ENCODE peak calls at places on chromosomes 5 and 9, in four cellular contexts. N is H9, Y is H1, M is trophoblast cell. T is an unnamed sample. For H3K4me1, H3K79me2 and H3K79me1, the result is how much of the 10 kb centered on the place peaks cover.

GRCh38 chr9:114925672-114926071 is 4.7 kb downstream of the TNFSF8 start:
- DNase-seq in M (peak), Y (no peak), N (peak), T (peak)

GRCh38 chr5:90967443-90967842 is 408.8 kb downstream of the ADGRV1 start:
- DNase-seq in Y (no peak), N (no peak), M (no peak), T (no peak)

GRCh38 chr9:27870404-27870803 is 297.1 kb upstream of the C9orf72 start:
- DNase-seq in M (peak), N (no peak), Y (no peak), T (no peak)

GRCh38 chr5:16808936-16809815 is 126.9 kb downstream of the MYO10 start:
- DNase-seq in Y (no peak), N (no peak), M (peak), T (no peak)

GRCh38 chr5:5220896-5221295 is 80.8 kb downstream of the ADAMTS16 start:
- DNase-seq in Y (no peak), N (no peak), M (no peak), T (no peak)

GRCh38 chr5:120152472-120152871 is 311.6 kb upstream of the PRR16 start:
- DNase-seq in N (no peak), Y (no peak), M (peak), T (no peak)

GRCh38 chr9:136339173-136339957 is 12.0 kb downstream of the GPSM1 start:
- DNase-seq in N (peak), Y (peak), M (peak), T (peak)

GRCh38 chr9:128026255-128027165 is 40.6 kb downstream of the NAIF1 start:
- DNase-seq in M (no peak), Y (no peak), N (no peak), T (peak)

GRCh38 chr5:59565551-59565950 is 328.0 kb downstream of the PDE4D start:
- DNase-seq in Y (no peak), N (no peak), M (no peak), T (no peak)

GRCh38 chr9:70574222-70574837 is 159.9 kb upstream of the KLF9 start:
- DNase-seq in M (no peak), Y (no peak), N (no peak), T (peak)

GRCh38 chr9:114259800-114260523 is 62.9 kb upstream of the ORM1 start:
- DNase-seq in M (no peak), N (no peak), Y (no peak), T (no peak)

GRCh38 chr9:92600075-92600741 is 64.4 kb upstream of the ECM2 start:
- DNase-seq in M (no peak), N (no peak), Y (no peak), T (no peak)

GRCh38 chr5:148816357-148816756 is 10.1 kb upstream of the ADRB2 start:
- DNase-seq in M (no peak), Y (no peak), N (no peak), T (no peak)
- H3K4me1 ChIP-seq in M (under half), Y (under half), N (under half), T (under half)

GRCh38 chr5:55507574-55507973 is 27.2 kb downstream of the PLPP1 start:
- DNase-seq in M (no peak), N (no peak), Y (no peak), T (no peak)

GRCh38 chr5:55498466-55498865 is 36.3 kb downstream of the PLPP1 start:
- DNase-seq in M (no peak), Y (no peak), N (no peak), T (no peak)

GRCh38 chr5:55497712-55498111 is 37.1 kb downstream of the PLPP1 start:
- DNase-seq in Y (no peak), N (no peak), M (no peak), T (peak)

DNA sequence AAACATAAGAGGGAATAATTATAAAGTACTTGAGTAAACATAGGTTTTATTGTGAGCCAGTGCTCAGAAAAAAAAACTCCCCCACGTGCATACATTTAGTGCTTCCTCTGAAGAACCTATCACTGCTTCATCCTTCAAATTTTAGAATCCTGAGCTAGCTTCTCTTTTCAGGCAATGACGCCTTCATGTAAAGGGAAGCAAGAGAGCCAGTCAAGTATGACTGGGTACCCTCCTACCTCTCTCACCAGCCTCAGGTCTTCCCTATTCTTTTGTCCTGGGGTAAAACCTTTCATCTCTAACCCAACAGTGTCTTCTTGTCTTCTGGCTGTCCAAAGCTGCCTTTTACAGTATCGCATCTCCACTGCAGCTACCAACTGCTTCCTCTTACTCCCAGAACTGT is 32.0 kb downstream of the PLPP1 start:
- DNase-seq in N (no peak), Y (no peak), M (no peak), T (no peak)
- H3K79me2 ChIP-seq in N (under half), Y (half or more), M (under half), T (under half)

GRCh38 chr9:37921546-37922300 is 17.8 kb upstream of the SLC25A51 start:
- DNase-seq in Y (no peak), N (no peak), M (peak), T (no peak)

GRCh38 chr9:37920471-37921167 is 16.7 kb upstream of the SLC25A51 start:
- DNase-seq in Y (no peak), N (peak), M (no peak), T (peak)

GRCh38 chr9:37922391-37923120 is 18.6 kb upstream of the SLC25A51 start:
- DNase-seq in N (no peak), Y (no peak), M (no peak), T (no peak)

GRCh38 chr9:37919956-37920335 is 16.0 kb upstream of the SLC25A51 start:
- DNase-seq in Y (no peak), M (no peak), N (no peak), T (no peak)

GRCh38 chr9:37921168-37921510 is 17.2 kb upstream of the SLC25A51 start:
- DNase-seq in Y (no peak), M (no peak), N (no peak), T (no peak)
- H3K79me1 ChIP-seq in Y (under half), M (under half), N (under half), T (under half)

GRCh38 chr9:113233146-113233545 is 11.8 kb downstream of the SLC31A1 start:
- DNase-seq in Y (no peak), N (no peak), M (peak), T (no peak)
- H3K4me1 ChIP-seq in Y (under half), N (under half), M (under half), T (under half)

GRCh38 chr5:80248378-80248777 is 7.5 kb downstream of the SERINC5 start:
- DNase-seq in Y (no peak), N (no peak), M (no peak), T (no peak)
- H3K79me2 ChIP-seq in Y (half or more), N (under half), M (under half), T (half or more)

GRCh38 chr5:14696851-14697250 is 32.3 kb downstream of the OTULIN start:
- DNase-seq in N (no peak), M (no peak), Y (no peak), T (no peak)

GRCh38 chr5:14700478-14701436 is 36.2 kb downstream of the OTULIN start:
- DNase-seq in Y (no peak), N (no peak), M (no peak), T (no peak)

GRCh38 chr5:14699807-14700400 is 35.4 kb downstream of the OTULIN start:
- DNase-seq in N (no peak), Y (no peak), M (peak), T (no peak)

GRCh38 chr5:14699159-14699558 is 34.6 kb downstream of the OTULIN start:
- DNase-seq in Y (no peak), M (no peak), N (no peak), T (no peak)

DNA sequence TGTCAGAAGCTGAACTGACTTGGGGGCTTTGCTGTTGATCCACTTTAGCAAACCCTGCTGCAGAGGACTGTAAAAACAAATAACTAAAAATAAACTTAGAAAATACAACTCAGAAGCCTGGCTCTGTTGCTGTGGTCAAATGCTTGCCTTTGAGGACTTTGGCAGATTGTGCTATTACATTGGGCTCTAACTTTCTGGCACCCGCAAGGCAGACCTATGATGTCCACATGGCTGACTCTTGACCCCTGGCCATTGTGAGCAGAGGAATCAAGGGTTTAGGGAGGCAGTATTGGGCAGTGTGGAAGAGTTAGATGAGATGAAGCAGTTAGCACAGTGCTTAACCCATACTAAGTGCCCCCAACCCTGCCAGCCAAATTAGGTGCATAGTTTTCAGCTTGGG is 34.0 kb downstream of the OTULIN start:
- DNase-seq in N (no peak), M (no peak), Y (no peak), T (no peak)
- H3K79me1 ChIP-seq in N (under half), M (under half), Y (under half), T (under half)

GRCh38 chr5:181149806-181150733 is 2.7 kb downstream of the OR2V2 start:
- DNase-seq in M (no peak), N (no peak), Y (no peak), T (no peak)

GRCh38 chr5:181152406-181152805 is 5.0 kb downstream of the OR2V2 start:
- DNase-seq in N (no peak), Y (no peak), M (peak), T (no peak)

GRCh38 chr5:181151146-181151545 is 3.8 kb downstream of the OR2V2 start:
- DNase-seq in M (no peak), N (peak), Y (no peak), T (peak)

GRCh38 chr5:181156758-181157157 is 9.4 kb downstream of the OR2V2 start:
- DNase-seq in Y (no peak), N (no peak), M (no peak), T (no peak)

GRCh38 chr5:181153814-181154213 is 6.4 kb downstream of the OR2V2 start:
- DNase-seq in M (no peak), N (no peak), Y (no peak), T (no peak)
- H3K4me1 ChIP-seq in M (under half), N (under half), Y (under half), T (under half)

DNA sequence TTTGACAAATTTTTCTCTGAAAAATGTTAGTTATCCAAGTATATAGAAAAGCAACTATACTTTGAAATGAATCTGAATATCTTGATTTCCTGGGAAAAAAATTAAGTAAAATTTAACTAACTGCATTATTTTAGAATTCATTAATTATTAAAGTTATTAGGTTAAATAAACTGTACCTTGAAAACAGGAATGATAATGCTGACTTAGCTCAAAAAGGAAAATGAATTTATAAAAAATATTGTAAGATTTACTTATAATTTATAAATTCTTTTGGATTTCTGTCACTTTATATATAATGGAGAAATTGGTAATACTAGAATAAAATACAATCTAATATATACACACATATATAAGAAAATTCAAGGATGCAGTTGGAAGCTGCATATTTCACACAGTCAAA is 36.1 kb upstream of the ACOT12 start:
- DNase-seq in Y (no peak), N (no peak), M (no peak), T (no peak)
- H3K79me2 ChIP-seq in Y (under half), N (under half), M (under half), T (under half)

T was measured in mesendoderm.